ENCODE peak calls at places on chromosome 11, in six cellular contexts. K, A, E, S, R and U are unnamed samples.

GRCh38 chr11:34209809-34210208 is 104.4 kb downstream of the NAT10 start:
- DNase-seq in K (no peak), A (no peak), E (no peak), S (no peak), R (no peak), U (no peak)

GRCh38 chr11:73281796-73282660 is 9.9 kb downstream of the P2RY6 start:
- DNase-seq in K (no peak), A (no peak), E (no peak), S (no peak), R (no peak), U (no peak)

GRCh38 chr11:73143126-73143838 is 1.2 kb upstream of the FCHSD2 start:
- DNase-seq in K (no peak), A (no peak), E (no peak), S (no peak), R (peak; percentile 20), U (no peak)

GRCh38 chr11:50298182-50298988 is 265.7 kb downstream of the OR4C45 start:
- DNase-seq in K (no peak), A (no peak), E (no peak), S (no peak), R (no peak), U (no peak)

GRCh38 chr11:110077866-110078325 is 15.3 kb upstream of the ZC3H12C start:
- DNase-seq in K (no peak), A (no peak), E (no peak), S (no peak), R (peak; percentile 71), U (no peak)

GRCh38 chr11:86244063-86244521 is 461 bp upstream of the EED start:
- DNase-seq in K (peak; percentile 76), A (peak; percentile 84), E (no peak), S (peak; percentile 89), R (peak; percentile 84), U (peak; percentile 92)

GRCh38 chr11:104256525-104256924 is 92.6 kb upstream of the PDGFD start:
- DNase-seq in K (no peak), A (no peak), E (no peak), S (no peak), R (peak; percentile 3), U (no peak)

GRCh38 chr11:2791521-2792375 is 92.0 kb upstream of the KCNQ1OT1 start:
- DNase-seq in K (no peak), A (peak; percentile 1), E (no peak), S (peak; percentile 36), R (no peak), U (no peak)

GRCh38 chr11:46391578-46392420 is at the start of gene CHRM4:
- DNase-seq in K (no peak), A (no peak), E (no peak), S (peak; percentile 67), R (peak; percentile 32), U (no peak)

GRCh38 chr11:67023957-67024353 is 1.0 kb downstream of the SYT12 start:
- DNase-seq in K (no peak), A (no peak), E (no peak), S (no peak), R (peak; percentile 10), U (no peak)

GRCh38 chr11:123197711-123198110 is 2.7 kb upstream of the CLMP start:
- DNase-seq in K (no peak), A (no peak), E (no peak), S (no peak), R (peak; percentile 89), U (no peak)

GRCh38 chr11:38530226-38530625 is 1932.2 kb upstream of the RAG2 start:
- DNase-seq in K (no peak), A (no peak), E (no peak), S (no peak), R (peak; percentile 46), U (no peak)

GRCh38 chr11:126815111-126815510 is 185.5 kb downstream of the KIRREL3 start:
- DNase-seq in K (no peak), A (no peak), E (no peak), S (no peak), R (peak; percentile 74), U (no peak)

GRCh38 chr11:90257158-90257525 is 34.3 kb upstream of the CHORDC1 start:
- DNase-seq in K (no peak), A (no peak), E (no peak), S (no peak), R (no peak), U (no peak)

GRCh38 chr11:3171931-3172560 is 6.9 kb upstream of the OSBPL5 start:
- DNase-seq in K (no peak), A (no peak), E (no peak), S (no peak), R (no peak), U (no peak)

GRCh38 chr11:74366576-74366975 is 31.7 kb downstream of the PGM2L1 start:
- DNase-seq in K (no peak), A (no peak), E (no peak), S (no peak), R (peak; percentile 91), U (no peak)

DNA sequence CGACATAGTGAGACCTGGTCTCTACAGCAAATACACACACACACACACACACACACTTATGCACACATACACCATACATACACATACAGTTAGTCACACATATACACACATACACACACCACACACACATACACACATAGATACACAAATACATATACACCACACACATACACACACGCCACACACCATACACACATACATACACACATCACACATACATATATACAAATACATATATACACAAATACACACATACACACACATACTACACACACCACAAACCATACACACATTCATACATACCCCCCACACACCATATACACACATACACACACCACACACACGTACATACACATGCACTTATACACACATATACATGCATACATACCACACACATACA is 57.7 kb downstream of the MICAL2 start:
- DNase-seq in K (no peak), A (no peak), E (no peak), S (no peak), R (no peak), U (no peak)
- H3K4me1 ChIP-seq in K (peaks cover 4% of the 10 kb centered on the region), A (no peaks in the 10 kb centered on the region), E (peaks cover 6% of the 10 kb centered on the region), S (no peaks in the 10 kb centered on the region), R (peaks cover 34% of the 10 kb centered on the region), U (peaks cover 7% of the 10 kb centered on the region)

GRCh38 chr11:61816736-61817455 is at the start of gene FADS1:
- DNase-seq in K (peak; percentile 70), A (peak; percentile 43), E (no peak), S (peak; percentile 96), R (peak; percentile 94), U (peak; percentile 74)
- H3K27ac ChIP-seq in K (peak within 1 kb of the TSS; percentile 99), A (no peak within 1 kb of the TSS), E (peak within 1 kb of the TSS; percentile 93), S (peak within 1 kb of the TSS; percentile 13), R (peak within 1 kb of the TSS; percentile 98), U (peak within 1 kb of the TSS; percentile 34)

GRCh38 chr11:78234006-78234405 is 45.3 kb downstream of the USP35 start:
- DNase-seq in K (no peak), A (no peak), E (no peak), S (no peak), R (no peak), U (no peak)
- H3K4me1 ChIP-seq in K (peaks cover 7% of the 10 kb centered on the region), A (no peaks in the 10 kb centered on the region), E (no peaks in the 10 kb centered on the region), S (no peaks in the 10 kb centered on the region), R (no peaks in the 10 kb centered on the region), U (no peaks in the 10 kb centered on the region)

GRCh38 chr11:9740202-9740881 is 76.5 kb downstream of the SWAP70 start:
- DNase-seq in K (no peak), A (no peak), E (no peak), S (no peak), R (no peak), U (no peak)
- H3K27ac ChIP-seq in K (peak overlapping the region; percentile 44), A (no peak overlapping the region), E (peak overlapping the region; percentile 0), S (no peak overlapping the region), R (no peak overlapping the region), U (no peak overlapping the region)

GRCh38 chr11:75471134-75471943 is 38.3 kb upstream of the KLHL35 start:
- DNase-seq in K (no peak), A (no peak), E (no peak), S (no peak), R (no peak), U (no peak)

GRCh38 chr11:75472081-75472732 is 39.2 kb upstream of the KLHL35 start:
- DNase-seq in K (no peak), A (no peak), E (no peak), S (no peak), R (no peak), U (no peak)

GRCh38 chr11:75469785-75470405 is 36.9 kb upstream of the KLHL35 start:
- DNase-seq in K (no peak), A (no peak), E (no peak), S (no peak), R (no peak), U (no peak)

GRCh38 chr11:75468534-75469340 is 35.7 kb upstream of the KLHL35 start:
- DNase-seq in K (peak; percentile 81), A (no peak), E (no peak), S (no peak), R (peak; percentile 76), U (no peak)

DNA sequence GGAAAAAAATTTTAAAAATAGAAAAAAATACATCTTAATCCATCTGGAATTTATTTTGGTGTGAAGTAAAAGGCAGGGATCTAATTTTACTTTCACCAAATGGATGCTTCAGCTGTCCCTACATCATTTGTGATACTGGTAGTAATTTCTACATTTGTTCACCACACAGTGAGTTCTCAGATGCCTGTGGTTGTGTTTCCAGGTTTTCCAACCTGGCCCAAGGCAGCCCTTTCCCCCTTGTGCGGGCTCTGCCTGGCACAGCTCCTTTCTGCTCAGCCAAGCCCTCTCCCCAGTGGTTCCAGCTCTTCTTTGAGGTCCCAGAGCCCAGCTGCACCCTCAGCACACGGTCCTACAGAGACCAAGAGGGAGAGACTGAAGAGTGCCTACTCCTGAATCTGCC is 37.7 kb upstream of the KLHL35 start:
- DNase-seq in K (no peak), A (no peak), E (no peak), S (no peak), R (no peak), U (no peak)
- H3K4me1 ChIP-seq in K (peaks cover 10% of the 10 kb centered on the region), A (peaks cover 11% of the 10 kb centered on the region), E (peaks cover 3% of the 10 kb centered on the region), S (no peaks in the 10 kb centered on the region), R (peaks cover 16% of the 10 kb centered on the region), U (peaks cover 11% of the 10 kb centered on the region)

GRCh38 chr11:108697872-108698473 is 33.1 kb downstream of the DDX10 start:
- DNase-seq in K (peak; percentile 71), A (no peak), E (no peak), S (peak; percentile 31), R (peak; percentile 70), U (peak; percentile 12)

GRCh38 chr11:108698844-108699642 is 34.2 kb downstream of the DDX10 start:
- DNase-seq in K (no peak), A (no peak), E (no peak), S (no peak), R (peak; percentile 41), U (no peak)

DNA sequence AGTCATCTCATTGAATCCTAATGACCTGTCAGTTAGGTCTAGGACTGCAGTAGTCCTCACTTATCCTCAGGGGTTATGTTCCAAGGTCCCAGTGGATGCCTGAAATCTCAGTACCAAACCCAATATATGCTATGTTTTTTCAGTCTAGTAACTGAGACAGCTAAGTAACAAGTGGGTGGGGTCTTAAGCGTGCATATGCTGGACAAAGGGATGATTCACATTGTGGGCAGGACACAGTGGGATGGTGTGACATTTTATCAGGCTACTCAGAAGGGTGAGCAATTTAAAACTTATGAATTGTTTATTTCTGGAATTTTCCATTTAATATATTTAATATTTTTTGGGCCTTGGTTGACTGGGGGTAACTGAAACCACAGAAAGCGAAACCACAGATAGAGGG is 29.0 kb downstream of the DDX10 start:
- DNase-seq in K (no peak), A (no peak), E (no peak), S (no peak), R (peak; percentile 82), U (no peak)
- H3K27ac ChIP-seq in K (no peak overlapping the region), A (no peak overlapping the region), E (no peak overlapping the region), S (no peak overlapping the region), R (no peak overlapping the region), U (no peak overlapping the region)